ENCODE peak calls at places on chromosome 18, in eight cellular contexts. R is NCI-H1105; A is B cell; B is GM10248; D is activated effector memory CD4-positive, alpha-beta T cell treated with Interleukin-2 at 50 U/mL for 16 hours; T is activated CD4-positive, alpha-beta T cell treated with anti-CD3 and anti-CD28 coated beads, Interleukin-2, amount 10 ng/mL, durations not matched to agents 7 days and 5 days; C is mesenteric fat pad; W is IMR-90. S is an unnamed sample.

GRCh38 chr18:10205136-10205535 is 249.3 kb upstream of the APCDD1 start:
- DNase-seq in B (no peak), A (no peak), R (no peak), W (no peak), D (no peak), T (no peak), C (no peak), S (no peak)

GRCh38 chr18:35415511-35416427 is 38.6 kb upstream of the ZNF396 start:
- DNase-seq in R (no peak), W (peak), B (no peak), D (no peak), T (no peak), A (no peak), C (no peak), S (no peak)

GRCh38 chr18:80143876-80144275 is 34.8 kb downstream of the ADNP2 start:
- DNase-seq in T (no peak), C (no peak), W (peak), R (no peak), D (no peak), A (no peak), B (no peak), S (no peak)

GRCh38 chr18:3649559-3650426 is 199.8 kb downstream of the TGIF1 start:
- DNase-seq in A (no peak), T (no peak), C (no peak), R (no peak), D (no peak), W (peak), B (no peak), S (no peak)

GRCh38 chr18:59547691-59548182 is 149.5 kb downstream of the CCBE1 start:
- DNase-seq in R (no peak), T (no peak), C (no peak), W (peak), B (no peak), D (no peak), A (no peak), S (no peak)

GRCh38 chr18:70431203-70431624 is 142.4 kb downstream of the SOCS6 start:
- DNase-seq in W (peak), D (no peak), B (no peak), C (no peak), R (no peak), A (no peak), T (no peak), S (no peak)

GRCh38 chr18:48694295-48694694 is 155.5 kb downstream of the CTIF start:
- DNase-seq in R (no peak), A (no peak), C (no peak), T (no peak), W (no peak), B (no peak), D (no peak), S (no peak)

GRCh38 chr18:69490813-69491212 is 90.1 kb downstream of the DOK6 start:
- DNase-seq in W (peak), C (no peak), A (no peak), B (no peak), R (no peak), T (no peak), D (no peak), S (no peak)

GRCh38 chr18:69752737-69753380 is 194.8 kb downstream of the CD226 start:
- DNase-seq in W (no peak), C (no peak), A (no peak), T (no peak), D (no peak), B (no peak), R (no peak), S (no peak)

GRCh38 chr18:72207280-72207679 is 336.9 kb downstream of the CBLN2 start:
- DNase-seq in C (no peak), W (no peak), B (no peak), T (no peak), R (no peak), D (no peak), A (no peak), S (no peak)

GRCh38 chr18:76471593-76471992 is 23.4 kb downstream of the ZNF516 start:
- DNase-seq in A (no peak), D (no peak), C (no peak), R (no peak), B (no peak), T (no peak), W (no peak), S (no peak)

GRCh38 chr18:56615738-56616520 is 22.5 kb downstream of the TXNL1 start:
- DNase-seq in R (no peak), T (no peak), A (no peak), D (no peak), W (no peak), B (no peak), C (no peak), S (no peak)

GRCh38 chr18:37299471-37300304 is 265.9 kb downstream of the CELF4 start:
- DNase-seq in D (no peak), R (peak), B (no peak), C (no peak), T (no peak), A (no peak), W (peak), S (peak)

GRCh38 chr18:62131305-62131909 is 55.4 kb downstream of the PIGN start:
- DNase-seq in B (peak), T (peak), A (peak), D (no peak), R (peak), W (peak), C (no peak), S (peak)

GRCh38 chr18:6174983-6175382 is 239.7 kb downstream of the L3MBTL4 start:
- DNase-seq in R (no peak), A (no peak), B (no peak), T (no peak), W (no peak), D (no peak), C (no peak), S (no peak)

GRCh38 chr18:9549405-9549804 is 65.0 kb downstream of the PPP4R1 start:
- DNase-seq in B (no peak), A (no peak), W (no peak), D (no peak), C (no peak), T (no peak), R (no peak), S (no peak)

GRCh38 chr18:57915241-57915640 is 112.1 kb upstream of the ATP8B1 start:
- DNase-seq in W (peak), C (no peak), B (no peak), R (peak), T (no peak), A (no peak), D (no peak), S (no peak)

GRCh38 chr18:77482190-77482928 is 232.7 kb downstream of the GALR1 start:
- DNase-seq in T (no peak), R (peak), C (no peak), A (no peak), D (no peak), B (no peak), W (no peak), S (no peak)

GRCh38 chr18:48065601-48065995 is 135.1 kb upstream of the SMAD2 start:
- DNase-seq in W (no peak), B (no peak), T (no peak), D (no peak), C (no peak), A (no peak), R (no peak), S (no peak)